ENCODE peak calls at places on chromosomes 11 and 22, in nine cellular contexts. H is uterus, Z is H1, V is Karpas-422, F is SK-N-MC, A is pancreas, M is endothelial cell of umbilical vein, B is prostate gland, S is H9. L is an unnamed sample.

GRCh38 chr11:68090706-68091105 is 30.5 kb downstream of the CHKA start:
- DNase-seq in H (no peak), Z (no peak), V (no peak), F (no peak), A (no peak), M (no peak), B (peak; percentile 64), S (no peak), L (peak; percentile 28)

GRCh38 chr11:62548545-62549335 is 2.1 kb upstream of the AHNAK start:
- DNase-seq in H (no peak), Z (no peak), V (no peak), F (no peak), A (peak; percentile 67), M (peak; percentile 69), B (peak; percentile 83), S (no peak), L (no peak)

GRCh38 chr22:17726561-17727243 is 47.6 kb downstream of the BID start:
- DNase-seq in H (no peak), Z (no peak), V (no peak), F (peak; percentile 56), A (no peak), M (no peak), B (no peak), S (no peak), L (no peak)

GRCh38 chr11:90646706-90647105 is 423.9 kb upstream of the CHORDC1 start:
- DNase-seq in H (no peak), Z (no peak), V (no peak), F (no peak), A (no peak), M (no peak), B (no peak), S (no peak), L (no peak)

GRCh38 chr11:121452609-121453150 is at the start of gene SORL1-AS1:
- DNase-seq in H (no peak), Z (no peak), V (peak; percentile 61), F (no peak), A (peak; percentile 23), M (no peak), B (no peak), S (no peak), L (no peak)

GRCh38 chr11:75841739-75842138 is 26.7 kb downstream of the UVRAG start:
- DNase-seq in H (no peak), Z (no peak), V (no peak), F (no peak), A (no peak), M (no peak), B (no peak), S (no peak), L (no peak)

GRCh38 chr11:84795698-84796097 is 831.4 kb downstream of the DLG2 start:
- DNase-seq in H (no peak), Z (no peak), V (no peak), F (no peak), A (no peak), M (no peak), B (no peak), S (no peak), L (no peak)

GRCh38 chr11:106670069-106670468 is 348.2 kb downstream of the GUCY1A2 start:
- DNase-seq in H (no peak), Z (peak; percentile 5), V (no peak), F (no peak), A (no peak), M (no peak), B (no peak), S (no peak), L (no peak)

GRCh38 chr11:88435405-88435804 is 97.9 kb upstream of the CTSC start:
- DNase-seq in H (no peak), Z (no peak), V (no peak), F (no peak), A (no peak), M (no peak), B (no peak), S (no peak), L (no peak)

GRCh38 chr11:67490727-67491065 is 7.9 kb downstream of the AIP start:
- DNase-seq in H (no peak), Z (no peak), V (peak; percentile 41), F (no peak), A (no peak), M (no peak), B (no peak), S (no peak), L (no peak)

GRCh38 chr22:35629406-35630234 is 12.5 kb upstream of the MB start:
- DNase-seq in H (peak; percentile 94), Z (peak; percentile 60), V (peak; percentile 31), F (no peak), A (peak; percentile 39), M (peak; percentile 79), B (no peak), S (peak; percentile 57), L (no peak)

GRCh38 chr11:102762414-102762813 is 18.0 kb downstream of the MMP10 start:
- DNase-seq in H (no peak), Z (no peak), V (no peak), F (no peak), A (no peak), M (peak; percentile 45), B (no peak), S (no peak), L (no peak)

GRCh38 chr11:128493570-128493965 is 93.8 kb downstream of the ETS1 start:
- DNase-seq in H (no peak), Z (no peak), V (no peak), F (no peak), A (no peak), M (no peak), B (no peak), S (no peak), L (no peak)

GRCh38 chr11:128492461-128492860 is 94.9 kb downstream of the ETS1 start:
- DNase-seq in H (no peak), Z (no peak), V (no peak), F (no peak), A (no peak), M (peak; percentile 76), B (no peak), S (no peak), L (no peak)

GRCh38 chr11:128490092-128490491 is 97.3 kb downstream of the ETS1 start:
- DNase-seq in H (no peak), Z (no peak), V (no peak), F (no peak), A (no peak), M (no peak), B (no peak), S (no peak), L (no peak)

GRCh38 chr11:128492903-128493569 is 94.3 kb downstream of the ETS1 start:
- DNase-seq in H (no peak), Z (no peak), V (no peak), F (no peak), A (no peak), M (no peak), B (no peak), S (no peak), L (no peak)

GRCh38 chr11:128491195-128491936 is 96.0 kb downstream of the ETS1 start:
- DNase-seq in H (no peak), Z (no peak), V (no peak), F (no peak), A (no peak), M (no peak), B (no peak), S (no peak), L (no peak)
- H3K27ac ChIP-seq in H (no peak overlapping the region), Z (no peak overlapping the region), V (peak overlapping the region; percentile 93), F (no peak overlapping the region), A (no peak overlapping the region), M (no peak overlapping the region), B (no peak overlapping the region), S (no peak overlapping the region), L (no peak overlapping the region)

GRCh38 chr11:94877446-94878200 is 95.7 kb downstream of the CWC15 start:
- DNase-seq in H (no peak), Z (no peak), V (no peak), F (no peak), A (no peak), M (no peak), B (no peak), S (no peak), L (no peak)

GRCh38 chr11:94876645-94877445 is 96.5 kb downstream of the CWC15 start:
- DNase-seq in H (peak; percentile 90), Z (no peak), V (no peak), F (peak; percentile 3), A (peak; percentile 29), M (peak; percentile 94), B (peak; percentile 48), S (no peak), L (peak; percentile 26)

GRCh38 chr11:94873910-94874575 is 99.3 kb downstream of the CWC15 start:
- DNase-seq in H (no peak), Z (no peak), V (no peak), F (no peak), A (no peak), M (no peak), B (no peak), S (no peak), L (no peak)

GRCh38 chr11:94879006-94879405 is 94.3 kb downstream of the CWC15 start:
- DNase-seq in H (no peak), Z (no peak), V (no peak), F (no peak), A (no peak), M (no peak), B (no peak), S (no peak), L (no peak)

GRCh38 chr11:94876222-94876621 is 97.1 kb downstream of the CWC15 start:
- DNase-seq in H (no peak), Z (no peak), V (no peak), F (no peak), A (no peak), M (no peak), B (no peak), S (no peak), L (no peak)
- H3K27ac ChIP-seq in H (peak overlapping the region; percentile 89), Z (no peak overlapping the region), V (no peak overlapping the region), F (no peak overlapping the region), A (peak overlapping the region; percentile 1), M (peak overlapping the region; percentile 75), B (peak overlapping the region; percentile 67), S (no peak overlapping the region), L (no peak overlapping the region)

GRCh38 chr11:72720806-72721205 is 31.4 kb downstream of the ARAP1 start:
- DNase-seq in H (no peak), Z (no peak), V (no peak), F (no peak), A (no peak), M (peak; percentile 37), B (no peak), S (no peak), L (no peak)
- H3K27ac ChIP-seq in H (peak overlapping the region; percentile 86), Z (no peak overlapping the region), V (peak overlapping the region; percentile 82), F (no peak overlapping the region), A (peak overlapping the region; percentile 94), M (peak overlapping the region; percentile 83), B (peak overlapping the region; percentile 82), S (no peak overlapping the region), L (peak overlapping the region; percentile 76)

DNA sequence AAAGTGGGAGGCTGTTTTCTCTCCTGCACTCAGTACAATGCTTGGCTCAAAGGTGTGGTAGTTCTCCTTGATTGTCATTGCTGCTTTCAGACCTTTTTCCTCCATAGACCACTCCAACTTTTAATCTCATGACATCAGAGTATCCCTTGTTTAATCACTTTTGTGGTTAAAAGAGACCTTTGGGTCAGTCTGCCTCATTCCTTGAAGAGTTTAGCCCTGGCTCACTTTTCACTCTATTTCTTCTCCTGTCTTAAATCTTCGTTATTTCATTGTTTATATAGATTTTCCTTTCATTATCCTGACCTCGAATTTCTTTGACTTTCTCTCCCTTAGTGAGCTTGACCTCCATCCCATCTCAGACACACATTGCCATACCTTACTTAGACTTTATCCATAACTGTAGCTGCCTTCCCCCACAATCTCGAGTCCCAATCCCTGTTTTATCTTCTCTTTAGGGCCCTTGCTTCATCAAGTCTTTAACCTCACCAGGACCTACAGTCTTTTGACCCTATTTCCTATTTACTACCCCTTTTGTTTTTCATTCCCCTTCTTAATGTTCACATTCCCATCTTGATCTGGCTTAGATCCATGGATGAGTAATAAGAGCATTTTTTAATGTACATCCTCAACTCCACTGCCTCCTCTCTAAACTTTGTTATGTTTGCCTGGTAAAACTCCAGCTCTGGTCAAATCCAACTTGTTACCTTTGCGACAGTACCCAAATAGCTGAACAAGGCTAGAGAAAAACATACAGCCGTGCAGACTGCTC is 9.5 kb downstream of the ATXN10 start:
- DNase-seq in H (no peak), Z (no peak), V (no peak), F (no peak), A (no peak), M (peak; percentile 35), B (no peak), S (no peak), L (no peak)
- H3K27ac ChIP-seq in H (peak overlapping the region; percentile 11), Z (no peak overlapping the region), V (no peak overlapping the region), F (no peak overlapping the region), A (no peak overlapping the region), M (no peak overlapping the region), B (no peak overlapping the region), S (no peak overlapping the region), L (no peak overlapping the region)